ENCODE peak calls at places on chromosomes 5 and 9, in seven cellular contexts. S, B, N, O, T, K and C are unnamed samples.

GRCh38 chr9:137323531-137324331 is 21.7 kb upstream of the NRARP start:
- DNase-seq in S (no peak), B (no peak), N (no peak), O (no peak), T (no peak), K (no peak), C (peak; percentile 56)

GRCh38 chr5:176541338-176542134 is 4.3 kb upstream of the RNF44 start:
- DNase-seq in S (no peak), B (peak; percentile 62), N (no peak), O (no peak), T (peak; percentile 89), K (peak; percentile 75), C (no peak)

GRCh38 chr9:87796232-87796631 is 70.3 kb downstream of the CTSL start:
- DNase-seq in S (no peak), B (no peak), N (no peak), O (no peak), T (no peak), K (no peak), C (no peak)

GRCh38 chr5:25744908-25745307 is 1100.1 kb upstream of the CDH10 start:
- DNase-seq in S (no peak), B (no peak), N (no peak), O (no peak), T (peak; percentile 24), K (no peak), C (no peak)

GRCh38 chr9:69317081-69317480 is 7.9 kb upstream of the ENTREP1 start:
- DNase-seq in S (no peak), B (no peak), N (no peak), O (no peak), T (no peak), K (no peak), C (no peak)

GRCh38 chr5:179820483-179821297 is at the start of gene SQSTM1:
- DNase-seq in S (no peak), B (peak; percentile 74), N (peak; percentile 78), O (no peak), T (peak; percentile 80), K (peak; percentile 84), C (peak; percentile 91)

GRCh38 chr5:10538103-10538788 is 25.6 kb upstream of the ANKRD33B start:
- DNase-seq in S (no peak), B (no peak), N (no peak), O (no peak), T (no peak), K (no peak), C (peak; percentile 52)

GRCh38 chr9:129254566-129255287 is 76.7 kb upstream of the IER5L start:
- DNase-seq in S (no peak), B (no peak), N (no peak), O (no peak), T (no peak), K (no peak), C (no peak)

GRCh38 chr5:65926276-65926761 is at the start of gene ERBIN:
- DNase-seq in S (no peak), B (peak; percentile 76), N (peak; percentile 82), O (no peak), T (peak; percentile 64), K (peak; percentile 87), C (peak; percentile 92)

GRCh38 chr5:65925601-65926275 is 637 bp upstream of the ERBIN start:
- DNase-seq in S (peak; percentile 47), B (peak; percentile 80), N (peak; percentile 76), O (no peak), T (peak; percentile 94), K (peak; percentile 84), C (peak; percentile 89)

GRCh38 chr5:65924366-65925093 is 1.8 kb upstream of the ERBIN start:
- DNase-seq in S (no peak), B (no peak), N (no peak), O (no peak), T (peak; percentile 18), K (no peak), C (no peak)

GRCh38 chr5:65926893-65927292 is 518 bp downstream of the ERBIN start:
- DNase-seq in S (no peak), B (peak; percentile 19), N (no peak), O (no peak), T (peak; percentile 20), K (no peak), C (no peak)

GRCh38 chr5:65925094-65925600 is 1.2 kb upstream of the ERBIN start:
- DNase-seq in S (no peak), B (peak; percentile 58), N (peak; percentile 62), O (no peak), T (peak; percentile 68), K (peak; percentile 76), C (peak; percentile 87)
- TF ChIP-seq POLR2AphosphoS5 in S (no peak), B (no peak), N (no peak), O (no peak), T (no peak), K (peak; percentile 37), C (no peak)

GRCh38 chr5:131906668-131907067 is 38.8 kb downstream of the MEIKIN start:
- DNase-seq in S (no peak), B (no peak), N (no peak), O (no peak), T (no peak), K (no peak), C (no peak)
- TF ChIP-seq POLR2AphosphoS5 in S (no peak), B (no peak), N (no peak), O (no peak), T (no peak), K (no peak), C (no peak)

GRCh38 chr5:126680215-126680817 is 79.6 kb downstream of the PHAX start:
- DNase-seq in S (no peak), B (no peak), N (no peak), O (no peak), T (peak; percentile 49), K (no peak), C (no peak)

GRCh38 chr5:126677101-126677500 is 76.4 kb downstream of the PHAX start:
- DNase-seq in S (no peak), B (no peak), N (no peak), O (no peak), T (no peak), K (no peak), C (no peak)

GRCh38 chr5:126686451-126687126 is 85.8 kb downstream of the PHAX start:
- DNase-seq in S (no peak), B (no peak), N (no peak), O (no peak), T (no peak), K (no peak), C (no peak)

GRCh38 chr5:126683912-126684311 is 83.2 kb downstream of the PHAX start:
- DNase-seq in S (no peak), B (no peak), N (no peak), O (no peak), T (no peak), K (no peak), C (no peak)

GRCh38 chr5:126681970-126682369 is 81.2 kb downstream of the PHAX start:
- DNase-seq in S (no peak), B (no peak), N (no peak), O (no peak), T (no peak), K (no peak), C (no peak)
- TF ChIP-seq POLR2AphosphoS5 in S (no peak), B (no peak), N (no peak), O (no peak), T (no peak), K (no peak), C (no peak)

GRCh38 chr5:135215617-135215995 is 181.6 kb upstream of the PITX1 start:
- DNase-seq in S (no peak), B (no peak), N (no peak), O (no peak), T (no peak), K (peak; percentile 17), C (no peak)

GRCh38 chr5:135216072-135216812 is 182.2 kb upstream of the PITX1 start:
- DNase-seq in S (no peak), B (no peak), N (no peak), O (no peak), T (no peak), K (peak; percentile 8), C (no peak)

GRCh38 chr5:135213466-135214239 is 179.6 kb upstream of the PITX1 start:
- DNase-seq in S (no peak), B (no peak), N (no peak), O (no peak), T (no peak), K (peak; percentile 14), C (peak; percentile 56)

GRCh38 chr5:135216813-135217154 is 182.2 kb downstream of the MACROH2A1 start:
- DNase-seq in S (no peak), B (no peak), N (no peak), O (no peak), T (no peak), K (no peak), C (no peak)

GRCh38 chr5:135214897-135215616 is 181.0 kb upstream of the PITX1 start:
- DNase-seq in S (no peak), B (no peak), N (no peak), O (no peak), T (no peak), K (peak; percentile 21), C (peak; percentile 56)
- TF ChIP-seq POLR2AphosphoS5 in S (no peak), B (no peak), N (no peak), O (no peak), T (no peak), K (no peak), C (no peak)

DNA sequence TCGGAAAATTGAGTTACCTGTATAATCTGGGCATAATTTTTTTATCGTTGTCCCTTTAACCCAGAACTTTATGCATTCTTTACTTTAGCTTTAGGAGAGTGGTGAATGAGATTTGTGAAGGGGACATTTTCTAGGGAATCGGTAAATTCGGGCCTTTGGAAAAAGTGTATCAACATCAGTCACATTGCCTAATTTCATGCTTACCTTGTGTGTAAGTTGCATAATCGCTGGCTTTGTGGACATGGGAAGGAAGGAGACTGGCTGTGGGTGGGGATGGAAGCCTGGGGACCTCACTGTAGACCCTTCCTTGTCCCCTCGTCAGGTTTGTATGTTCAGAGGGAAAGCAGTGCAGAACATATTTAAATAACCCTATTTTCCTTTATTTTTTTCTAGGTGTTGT is 3.3 kb downstream of the PSAT1 start:
- DNase-seq in S (no peak), B (no peak), N (no peak), O (no peak), T (no peak), K (no peak), C (no peak)
- TF ChIP-seq POLR2AphosphoS5 in S (no peak), B (no peak), N (no peak), O (no peak), T (no peak), K (no peak), C (no peak)